ENCODE peak calls at places on chromosomes 7 and 10, in ten cellular contexts. Z is GM23338; U is CD8-positive, alpha-beta memory T cell; A is HepG2; M is aorta; H is heart left ventricle; I is AG04450; R is IMR-90; Y is fibroblast of lung; L is SJSA1. N is an unnamed sample.

GRCh38 chr7:151195616-151196450 is 8.8 kb upstream of the ASB10 start:
- DNase-seq in Z (peak; percentile 43), U (no peak), A (no peak), M (no peak), H (no peak), I (no peak), R (no peak), Y (no peak), L (no peak), N (no peak)

GRCh38 chr10:13298748-13299436 is 972 bp downstream of the PHYH start:
- DNase-seq in Z (no peak), U (no peak), A (no peak), M (no peak), H (no peak), I (no peak), R (no peak), Y (no peak), L (no peak), N (no peak)

GRCh38 chr10:110845756-110846620 is 25.7 kb upstream of the PDCD4 start:
- DNase-seq in Z (no peak), U (no peak), A (peak; percentile 91), M (no peak), H (no peak), I (no peak), R (no peak), Y (no peak), L (no peak), N (no peak)

GRCh38 chr7:41825927-41826480 is 123.1 kb upstream of the INHBA start:
- DNase-seq in Z (no peak), U (no peak), A (no peak), M (no peak), H (no peak), I (no peak), R (peak; percentile 28), Y (peak; percentile 54), L (peak; percentile 11), N (no peak)

GRCh38 chr10:110423650-110424049 is 74.1 kb upstream of the DUSP5 start:
- DNase-seq in Z (no peak), U (no peak), A (no peak), M (peak; percentile 57), H (no peak), I (no peak), R (no peak), Y (no peak), L (no peak), N (no peak)

GRCh38 chr7:18399624-18400235 is 95.8 kb upstream of the HDAC9 start:
- DNase-seq in Z (peak; percentile 47), U (no peak), A (no peak), M (no peak), H (no peak), I (no peak), R (peak; percentile 13), Y (peak; percentile 45), L (peak; percentile 61), N (no peak)

GRCh38 chr7:138711007-138711406 is 9.8 kb upstream of the SVOPL start:
- DNase-seq in Z (no peak), U (no peak), A (no peak), M (no peak), H (no peak), I (no peak), R (no peak), Y (no peak), L (no peak), N (no peak)

GRCh38 chr10:67241435-67241834 is 315.6 kb downstream of the LRRTM3 start:
- DNase-seq in Z (no peak), U (no peak), A (peak; percentile 72), M (no peak), H (no peak), I (no peak), R (no peak), Y (no peak), L (no peak), N (no peak)

GRCh38 chr10:97222346-97222961 is 36.7 kb upstream of the SLIT1 start:
- DNase-seq in Z (peak; percentile 87), U (no peak), A (no peak), M (no peak), H (no peak), I (no peak), R (no peak), Y (no peak), L (no peak), N (peak; percentile 59)

GRCh38 chr10:122207596-122207995 is 63.5 kb upstream of the BTBD16 start:
- DNase-seq in Z (no peak), U (no peak), A (no peak), M (no peak), H (no peak), I (peak; percentile 36), R (peak; percentile 51), Y (no peak), L (no peak), N (peak; percentile 83)

GRCh38 chr7:17965600-17965999 is 25.3 kb upstream of the SNX13 start:
- DNase-seq in Z (no peak), U (no peak), A (no peak), M (no peak), H (no peak), I (no peak), R (peak; percentile 71), Y (peak; percentile 64), L (peak; percentile 62), N (no peak)

GRCh38 chr10:16965242-16965620 is 148.0 kb upstream of the RSU1 start:
- DNase-seq in Z (no peak), U (no peak), A (no peak), M (no peak), H (no peak), I (no peak), R (no peak), Y (no peak), L (no peak), N (no peak)

GRCh38 chr10:16967000-16967865 is 150.0 kb upstream of the RSU1 start:
- DNase-seq in Z (no peak), U (no peak), A (no peak), M (no peak), H (no peak), I (peak; percentile 88), R (peak; percentile 94), Y (peak; percentile 83), L (peak; percentile 85), N (no peak)

GRCh38 chr10:16964571-16965241 is 147.5 kb upstream of the RSU1 start:
- DNase-seq in Z (no peak), U (no peak), A (no peak), M (no peak), H (no peak), I (no peak), R (no peak), Y (no peak), L (no peak), N (peak; percentile 38)

GRCh38 chr10:16967866-16968721 is 150.9 kb upstream of the RSU1 start:
- DNase-seq in Z (peak; percentile 68), U (no peak), A (peak; percentile 40), M (peak; percentile 62), H (no peak), I (peak; percentile 87), R (peak; percentile 93), Y (peak; percentile 95), L (peak; percentile 88), N (peak; percentile 6)

DNA sequence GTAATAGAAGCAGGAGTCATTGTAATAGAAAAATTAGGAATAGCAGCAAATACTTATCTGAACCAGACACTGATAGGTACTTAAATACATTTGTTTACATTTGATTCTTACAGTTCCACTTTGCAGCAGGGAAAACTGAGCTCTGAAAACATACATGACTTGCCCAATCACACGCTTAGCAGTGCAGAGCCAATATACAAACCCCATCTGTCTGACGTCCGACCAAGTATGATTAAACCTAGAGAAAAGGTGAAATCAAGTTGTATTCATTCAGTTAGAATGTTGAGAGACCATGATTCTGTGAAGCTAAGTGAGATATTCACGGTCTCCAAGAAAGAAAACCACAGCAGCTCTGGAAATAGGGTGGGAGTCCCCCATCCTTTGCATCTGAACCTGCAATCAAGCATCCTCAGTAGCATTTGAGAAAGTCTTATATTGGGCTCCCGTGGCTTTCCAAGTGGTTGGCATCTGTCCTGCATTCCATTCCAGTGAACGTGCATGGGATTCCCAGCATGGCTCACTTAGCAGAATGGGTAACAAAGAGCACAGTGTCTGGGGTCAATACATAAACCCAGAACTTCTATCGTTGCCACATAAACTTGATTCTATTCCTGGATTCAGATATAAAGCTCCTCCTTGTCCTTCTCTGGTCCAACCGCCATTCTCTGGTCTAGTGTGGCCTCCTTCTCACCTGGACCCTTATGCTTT is 148.7 kb upstream of the RSU1 start:
- DNase-seq in Z (peak; percentile 43), U (no peak), A (peak; percentile 55), M (peak; percentile 66), H (no peak), I (peak; percentile 97), R (peak; percentile 99), Y (peak; percentile 100), L (peak; percentile 92), N (no peak)
- H3K27ac ChIP-seq in Z (no peak overlapping the region), U (no peak overlapping the region), A (no peak overlapping the region), M (peak overlapping the region; percentile 57), H (no peak overlapping the region), I (peak overlapping the region; percentile 96), R (peak overlapping the region; percentile 89), Y (peak overlapping the region; percentile 94), L (peak overlapping the region; percentile 95), N (no peak overlapping the region)

GRCh38 chr7:26688388-26688787 is 176.0 kb downstream of the SKAP2 start:
- DNase-seq in Z (no peak), U (no peak), A (peak; percentile 96), M (no peak), H (no peak), I (no peak), R (no peak), Y (no peak), L (no peak), N (no peak)
- H3K27me3 ChIP-seq in Z (no peaks in the 10 kb centered on the region), U (no peaks in the 10 kb centered on the region), A (no peaks in the 10 kb centered on the region), M (no peaks in the 10 kb centered on the region), H (peaks cover 7% of the 10 kb centered on the region), I (no peaks in the 10 kb centered on the region), R (no peaks in the 10 kb centered on the region), Y (no peaks in the 10 kb centered on the region), L (no peaks in the 10 kb centered on the region), N (peaks cover 11% of the 10 kb centered on the region)

GRCh38 chr10:119119400-119119799 is 15.5 kb downstream of the DENND10 start:
- DNase-seq in Z (no peak), U (no peak), A (no peak), M (no peak), H (no peak), I (no peak), R (no peak), Y (no peak), L (no peak), N (no peak)
- H3K27ac ChIP-seq in Z (no peak overlapping the region), U (no peak overlapping the region), A (peak overlapping the region; percentile 95), M (no peak overlapping the region), H (no peak overlapping the region), I (no peak overlapping the region), R (no peak overlapping the region), Y (no peak overlapping the region), L (no peak overlapping the region), N (no peak overlapping the region)

DNA sequence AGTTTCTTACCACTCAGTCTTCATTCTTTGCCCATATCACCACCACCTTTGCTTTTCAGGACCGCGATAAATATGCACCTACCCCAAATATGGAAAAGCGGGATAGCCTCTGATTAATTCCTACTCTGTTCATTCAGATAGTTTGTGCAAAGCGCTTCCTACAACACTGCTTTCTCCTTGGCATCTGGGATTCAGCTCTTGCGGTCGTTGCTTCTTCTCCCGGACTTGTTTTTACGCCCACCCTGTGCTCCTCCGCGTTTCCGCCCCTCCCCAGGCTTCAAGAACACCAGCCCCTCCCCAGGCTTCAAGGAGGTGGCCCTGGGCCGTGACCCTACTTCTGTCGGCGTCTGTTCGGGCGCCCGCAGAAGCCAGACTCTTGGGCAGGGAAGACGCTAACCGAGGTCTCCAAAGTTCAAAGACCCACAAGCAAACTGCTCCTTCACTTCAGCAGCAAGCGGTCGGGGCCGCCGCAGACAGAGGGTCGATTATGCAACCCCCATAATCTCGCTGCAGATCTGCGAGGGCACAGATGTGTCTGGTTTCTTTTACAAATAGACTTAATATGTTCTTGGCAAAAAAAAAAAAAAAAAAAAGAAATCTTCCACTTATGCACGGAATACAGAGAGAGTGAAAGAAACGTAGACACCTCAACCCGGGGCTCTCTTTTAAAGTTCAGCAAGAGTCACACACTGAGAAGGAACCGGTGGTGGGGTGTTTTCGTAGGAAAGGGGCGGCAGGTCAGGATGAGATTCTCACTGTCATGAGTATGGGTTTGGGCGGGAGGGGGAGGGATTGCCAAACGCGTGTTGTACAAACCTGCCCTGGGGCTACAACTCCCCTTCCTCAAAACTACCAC is 2.0 kb downstream of the DLX5 start:
- DNase-seq in Z (peak; percentile 39), U (no peak), A (no peak), M (no peak), H (no peak), I (no peak), R (no peak), Y (no peak), L (peak; percentile 44), N (no peak)
- H3K27me3 ChIP-seq in Z (peaks cover 100% of the 10 kb centered on the region), U (peaks cover 63% of the 10 kb centered on the region), A (no peaks in the 10 kb centered on the region), M (peaks cover 2% of the 10 kb centered on the region), H (peaks cover 68% of the 10 kb centered on the region), I (peaks cover 90% of the 10 kb centered on the region), R (peaks cover 80% of the 10 kb centered on the region), Y (peaks cover 57% of the 10 kb centered on the region), L (no peaks in the 10 kb centered on the region), N (no peaks in the 10 kb centered on the region)